ENCODE peak calls at places on chromosomes 4 and X, in ten cellular contexts. Z is naive thymus-derived CD4-positive, alpha-beta T cell; B is immature natural killer cell; S is NCI-H510A treated with DMSO at 0.1 percent for 48 hours; M is COR-L47; P is iPS-NIHi11; R is DMS153; L is amygdala; J is C1 segment of cervical spinal cord; N is NCI-H1417. W is an unnamed sample.

GRCh38 chrX:51316271-51316670 is 16.4 kb upstream of the NUDT10 start:
- DNase-seq in B (no peak), Z (no peak), J (no peak), N (no peak), M (no peak), P (no peak), R (no peak), L (no peak), S (no peak), W (no peak)

GRCh38 chrX:16903274-16904019 is 33.3 kb upstream of the RBBP7 start:
- DNase-seq in R (no peak), L (no peak), N (no peak), B (no peak), S (no peak), Z (no peak), M (no peak), P (no peak), J (no peak), W (no peak)

GRCh38 chr4:100742045-100742444 is 224.2 kb upstream of the EMCN start:
- DNase-seq in L (no peak), J (no peak), N (no peak), M (no peak), S (no peak), Z (no peak), R (no peak), P (no peak), B (no peak), W (no peak)

GRCh38 chrX:112644713-112645112 is 35.0 kb downstream of the LHFPL1 start:
- DNase-seq in Z (no peak), M (no peak), J (no peak), S (no peak), R (no peak), L (no peak), P (no peak), B (no peak), N (no peak), W (no peak)

GRCh38 chr4:26424143-26424542 is 66.1 kb downstream of the CCKAR start:
- DNase-seq in P (no peak), B (no peak), J (no peak), S (no peak), L (no peak), R (no peak), M (no peak), Z (no peak), N (no peak), W (no peak)

GRCh38 chr4:129394635-129395034 is 298.7 kb downstream of the C4orf33 start:
- DNase-seq in N (no peak), P (no peak), B (no peak), Z (no peak), M (no peak), L (no peak), R (peak), J (no peak), S (peak), W (no peak)

GRCh38 chrX:45591650-45592049 is 391.0 kb upstream of the DIPK2B start:
- DNase-seq in L (no peak), M (no peak), J (no peak), B (no peak), N (no peak), R (no peak), Z (no peak), S (peak), P (no peak), W (no peak)

GRCh38 chrX:11049976-11050375 is 61.2 kb upstream of the HCCS start:
- DNase-seq in N (no peak), R (no peak), M (no peak), S (no peak), J (no peak), B (no peak), Z (no peak), L (no peak), P (no peak), W (no peak)

GRCh38 chr4:87270144-87270543 is 49.7 kb upstream of the KLHL8 start:
- DNase-seq in B (no peak), N (peak), S (peak), M (peak), J (peak), R (peak), P (peak), Z (no peak), L (no peak), W (no peak)

GRCh38 chr4:124641715-124642380 is 70.7 kb downstream of the ANKRD50 start:
- DNase-seq in Z (no peak), R (no peak), B (no peak), N (no peak), L (no peak), S (no peak), P (peak), M (no peak), J (no peak), W (no peak)

GRCh38 chr4:3445111-3445820 is 3.5 kb downstream of the HGFAC start:
- DNase-seq in P (no peak), B (no peak), N (no peak), L (no peak), J (no peak), M (no peak), S (no peak), R (no peak), Z (no peak), W (no peak)

GRCh38 chr4:135372131-135372530 is 1170.5 kb upstream of the PABPC4L start:
- DNase-seq in N (no peak), S (no peak), B (no peak), Z (no peak), R (no peak), M (no peak), L (no peak), J (no peak), P (no peak), W (no peak)

GRCh38 chr4:1789552-1789951 is 3.5 kb upstream of the FGFR3 start:
- DNase-seq in S (no peak), P (no peak), R (no peak), L (no peak), B (no peak), M (no peak), N (no peak), Z (no peak), J (no peak), W (no peak)

GRCh38 chr4:126906466-126906865 is 726.3 kb upstream of the INTU start:
- DNase-seq in P (no peak), S (no peak), L (no peak), B (no peak), R (no peak), Z (no peak), M (no peak), J (no peak), N (no peak), W (no peak)

GRCh38 chr4:25860586-25861421 is 2.0 kb downstream of the SEL1L3 start:
- DNase-seq in P (no peak), L (no peak), R (no peak), N (no peak), J (no peak), B (no peak), M (no peak), Z (no peak), S (no peak), W (no peak)

GRCh38 chr4:15110120-15110571 is 107.9 kb downstream of the CPEB2 start:
- DNase-seq in L (no peak), S (no peak), R (no peak), J (no peak), N (no peak), Z (no peak), P (no peak), B (no peak), M (no peak), W (no peak)

GRCh38 chr4:173448103-173448502 is 49.2 kb upstream of the SCRG1 start:
- DNase-seq in L (no peak), J (peak), S (peak), B (no peak), P (no peak), N (no peak), M (peak), R (peak), Z (no peak), W (no peak)

GRCh38 chr4:183337833-183338232 is 15.6 kb upstream of the CLDN24 start:
- DNase-seq in P (no peak), B (no peak), N (no peak), M (no peak), J (no peak), R (no peak), L (no peak), Z (no peak), S (no peak), W (no peak)

GRCh38 chr4:152278505-152279301 is 257.2 kb downstream of the FBXW7 start:
- DNase-seq in N (peak), L (no peak), P (no peak), S (peak), R (peak), Z (no peak), M (no peak), J (no peak), B (no peak), W (no peak)

GRCh38 chrX:39855748-39856129 is 242.0 kb downstream of the BCOR start:
- DNase-seq in B (peak), L (no peak), J (no peak), P (peak), S (peak), R (peak), M (no peak), N (peak), Z (peak), W (peak)

GRCh38 chrX:133994576-133994975 is 9.2 kb upstream of the GPC3 start:
- DNase-seq in J (no peak), B (no peak), L (no peak), P (no peak), M (no peak), N (no peak), S (no peak), R (no peak), Z (no peak), W (no peak)

GRCh38 chrX:119539872-119540271 is 25.3 kb downstream of the STEEP1 start:
- DNase-seq in L (no peak), J (no peak), B (no peak), R (no peak), P (peak), M (no peak), Z (no peak), N (no peak), S (no peak), W (no peak)

GRCh38 chr4:176753049-176753448 is 39.7 kb downstream of the VEGFC start:
- DNase-seq in B (no peak), P (no peak), R (no peak), S (no peak), N (no peak), Z (no peak), J (no peak), L (no peak), M (no peak), W (no peak)

GRCh38 chr4:140353836-140354235 is 19.6 kb upstream of the SCOC start:
- DNase-seq in B (no peak), R (no peak), L (no peak), Z (peak), N (no peak), P (no peak), M (no peak), J (no peak), S (no peak), W (peak)

GRCh38 chrX:134599173-134599914 is 58.9 kb downstream of the PLAC1 start:
- DNase-seq in P (no peak), Z (no peak), R (no peak), L (no peak), J (no peak), N (no peak), M (no peak), S (no peak), B (no peak), W (no peak)

GRCh38 chrX:148661035-148661434 is 160.6 kb downstream of the AFF2 start:
- DNase-seq in R (no peak), J (no peak), Z (no peak), B (no peak), M (no peak), S (no peak), N (no peak), P (no peak), L (no peak), W (no peak)

GRCh38 chr4:147363514-147363913 is 117.4 kb upstream of the EDNRA start:
- DNase-seq in B (no peak), R (no peak), J (no peak), N (no peak), P (no peak), L (no peak), Z (no peak), M (no peak), S (no peak), W (no peak)

GRCh38 chrX:2689773-2690666 is 1.1 kb upstream of the CD99 start:
- DNase-seq in P (no peak), S (no peak), M (no peak), B (no peak), Z (no peak), R (no peak), J (no peak), N (no peak), L (no peak), W (no peak)

GRCh38 chr4:52376107-52376704 is 282.9 kb downstream of the USP46 start:
- DNase-seq in R (no peak), N (peak), S (peak), M (peak), Z (peak), P (peak), J (peak), B (peak), L (no peak), W (peak)

GRCh38 chr4:140108243-140108642 is 45.7 kb downstream of the MAML3 start:
- DNase-seq in L (no peak), M (no peak), N (no peak), P (no peak), S (no peak), R (no peak), B (no peak), J (no peak), Z (no peak), W (no peak)

GRCh38 chrX:1164322-1165288 is 47.8 kb downstream of the CRLF2 start:
- DNase-seq in M (no peak), P (peak), B (no peak), R (no peak), S (no peak), N (no peak), Z (peak), J (no peak), L (no peak), W (peak)

GRCh38 chr4:82758701-82759685 is 39.6 kb downstream of the SCD5 start:
- DNase-seq in J (peak), P (no peak), L (no peak), N (no peak), Z (no peak), B (no peak), S (no peak), R (no peak), M (no peak), W (no peak)

GRCh38 chrX:25196221-25196620 is 180.5 kb upstream of the ARX start:
- DNase-seq in N (no peak), S (no peak), J (no peak), M (no peak), R (no peak), L (no peak), Z (no peak), B (no peak), P (no peak), W (no peak)

GRCh38 chrX:152853986-152854385 is 23.1 kb downstream of the NSDHL start:
- DNase-seq in P (no peak), J (no peak), N (no peak), B (no peak), R (no peak), M (no peak), S (no peak), Z (no peak), L (no peak), W (no peak)

W was measured in central memory CD4-positive, alpha-beta T cell.